ENCODE peak calls at places on chromosome 6, in ten cellular contexts. T, U, P, J, A, Z, M, H, C and K are unnamed samples.

GRCh38 chr6:31418251-31418650 is 14.9 kb downstream of the MICA start:
- DNase-seq in T (no peak), U (no peak), P (no peak), J (no peak), A (no peak), Z (no peak), M (no peak), H (no peak), C (no peak), K (no peak)

GRCh38 chr6:136586295-136586694 is 36.1 kb upstream of the MAP7 start:
- DNase-seq in T (no peak), U (peak; percentile 88), P (peak; percentile 30), J (no peak), A (no peak), Z (no peak), M (peak; percentile 89), H (no peak), C (no peak), K (no peak)

GRCh38 chr6:31495580-31495979 is 2.4 kb upstream of the MICB start:
- DNase-seq in T (no peak), U (peak; percentile 54), P (peak; percentile 69), J (peak; percentile 57), A (no peak), Z (no peak), M (peak; percentile 70), H (no peak), C (no peak), K (no peak)

GRCh38 chr6:22313796-22314195 is 17.0 kb upstream of the PRL start:
- DNase-seq in T (no peak), U (peak; percentile 12), P (no peak), J (no peak), A (peak; percentile 57), Z (no peak), M (no peak), H (no peak), C (no peak), K (no peak)

GRCh38 chr6:69279805-69280204 is 517.0 kb downstream of the LMBRD1 start:
- DNase-seq in T (no peak), U (no peak), P (no peak), J (no peak), A (no peak), Z (no peak), M (no peak), H (no peak), C (no peak), K (peak; percentile 61)

GRCh38 chr6:101663099-101663498 is 269.6 kb downstream of the GRIK2 start:
- DNase-seq in T (no peak), U (no peak), P (no peak), J (no peak), A (no peak), Z (no peak), M (no peak), H (no peak), C (no peak), K (no peak)

GRCh38 chr6:125101656-125102055 is 51.9 kb upstream of the TPD52L1 start:
- DNase-seq in T (no peak), U (no peak), P (no peak), J (peak; percentile 14), A (no peak), Z (no peak), M (peak; percentile 36), H (no peak), C (no peak), K (no peak)

GRCh38 chr6:161676566-161676965 is 402.7 kb upstream of the AGPAT4 start:
- DNase-seq in T (no peak), U (no peak), P (no peak), J (no peak), A (no peak), Z (no peak), M (no peak), H (no peak), C (no peak), K (no peak)

GRCh38 chr6:15312500-15312899 is 66.6 kb downstream of the JARID2 start:
- DNase-seq in T (no peak), U (peak; percentile 40), P (no peak), J (peak; percentile 42), A (no peak), Z (no peak), M (peak; percentile 64), H (no peak), C (no peak), K (no peak)

GRCh38 chr6:110564703-110565421 is 88.4 kb upstream of the SLC22A16 start:
- DNase-seq in T (no peak), U (no peak), P (no peak), J (no peak), A (no peak), Z (no peak), M (no peak), H (no peak), C (no peak), K (no peak)

GRCh38 chr6:2434116-2434515 is 188.7 kb upstream of the GMDS start:
- DNase-seq in T (no peak), U (no peak), P (no peak), J (peak; percentile 90), A (no peak), Z (no peak), M (no peak), H (no peak), C (no peak), K (no peak)

GRCh38 chr6:38432479-38432878 is 207.2 kb downstream of the BTBD9 start:
- DNase-seq in T (no peak), U (no peak), P (peak; percentile 55), J (peak; percentile 55), A (no peak), Z (no peak), M (peak; percentile 76), H (no peak), C (no peak), K (no peak)

GRCh38 chr6:134657751-134658522 is 292.0 kb downstream of the ALDH8A1 start:
- DNase-seq in T (no peak), U (no peak), P (no peak), J (peak; percentile 56), A (no peak), Z (no peak), M (peak; percentile 56), H (no peak), C (no peak), K (no peak)